ENCODE peak calls at places on chromosome 20, in eight cellular contexts. One of them, this sample, is unnamed.

GRCh38 chr20:13286600-13286999 is 65.5 kb downstream of the ISM1 start:
- DNase-seq in fibroblast of lung: no peak
- DNase-seq in upper lobe of right lung: peak
- DNase-seq in WERI-Rb-1: no peak
- DNase-seq in H1: no peak
- DNase-seq in breast epithelium: peak
- DNase-seq in B cell: no peak
- DNase-seq in K562: no peak
- DNase-seq in this sample: no peak

GRCh38 chr20:29497261-29497671 is 1760.2 kb upstream of the DEFB115 start:
- DNase-seq in upper lobe of right lung: peak
- DNase-seq in H1: no peak
- DNase-seq in WERI-Rb-1: peak
- DNase-seq in fibroblast of lung: no peak
- DNase-seq in B cell: no peak
- DNase-seq in K562: peak
- DNase-seq in breast epithelium: no peak
- DNase-seq in this sample: peak

GRCh38 chr20:48017992-48018391 is 232.7 kb upstream of the SULF2 start:
- DNase-seq in WERI-Rb-1: no peak
- DNase-seq in fibroblast of lung: no peak
- DNase-seq in upper lobe of right lung: no peak
- DNase-seq in breast epithelium: no peak
- DNase-seq in H1: no peak
- DNase-seq in K562: no peak
- DNase-seq in B cell: no peak
- DNase-seq in this sample: no peak

GRCh38 chr20:34922654-34923381 is 32.8 kb downstream of the GSS start:
- DNase-seq in H1: no peak
- DNase-seq in WERI-Rb-1: no peak
- DNase-seq in breast epithelium: peak
- DNase-seq in fibroblast of lung: peak
- DNase-seq in B cell: no peak
- DNase-seq in K562: no peak
- DNase-seq in upper lobe of right lung: no peak
- DNase-seq in this sample: no peak

GRCh38 chr20:34637245-34638185 is 39.4 kb downstream of the PIGU start:
- DNase-seq in WERI-Rb-1: no peak
- DNase-seq in breast epithelium: no peak
- DNase-seq in K562: no peak
- DNase-seq in upper lobe of right lung: no peak
- DNase-seq in B cell: no peak
- DNase-seq in fibroblast of lung: peak
- DNase-seq in H1: no peak
- DNase-seq in this sample: no peak

GRCh38 chr20:35885212-35885611 is 69.1 kb downstream of the SCAND1 start:
- DNase-seq in fibroblast of lung: no peak
- DNase-seq in WERI-Rb-1: no peak
- DNase-seq in upper lobe of right lung: no peak
- DNase-seq in H1: no peak
- DNase-seq in K562: no peak
- DNase-seq in B cell: no peak
- DNase-seq in breast epithelium: no peak
- DNase-seq in this sample: no peak

GRCh38 chr20:53345536-53346070 is 248.0 kb downstream of the ZNF217 start:
- DNase-seq in K562: no peak
- DNase-seq in fibroblast of lung: peak
- DNase-seq in B cell: no peak
- DNase-seq in H1: no peak
- DNase-seq in WERI-Rb-1: no peak
- DNase-seq in upper lobe of right lung: no peak
- DNase-seq in breast epithelium: no peak
- DNase-seq in this sample: no peak

GRCh38 chr20:15767636-15768369 is 805.4 kb downstream of the KIF16B start:
- DNase-seq in K562: no peak
- DNase-seq in B cell: no peak
- DNase-seq in breast epithelium: no peak
- DNase-seq in H1: no peak
- DNase-seq in WERI-Rb-1: no peak
- DNase-seq in fibroblast of lung: no peak
- DNase-seq in upper lobe of right lung: no peak
- DNase-seq in this sample: no peak

GRCh38 chr20:22312744-22313346 is 271.5 kb downstream of the FOXA2 start:
- DNase-seq in upper lobe of right lung: no peak
- DNase-seq in WERI-Rb-1: no peak
- DNase-seq in breast epithelium: no peak
- DNase-seq in fibroblast of lung: peak
- DNase-seq in H1: peak
- DNase-seq in K562: peak
- DNase-seq in B cell: no peak
- DNase-seq in this sample: peak

GRCh38 chr20:37389844-37390275 is 43.9 kb downstream of the SRC start:
- DNase-seq in fibroblast of lung: no peak
- DNase-seq in upper lobe of right lung: peak
- DNase-seq in H1: no peak
- DNase-seq in breast epithelium: no peak
- DNase-seq in K562: no peak
- DNase-seq in WERI-Rb-1: no peak
- DNase-seq in B cell: no peak
- DNase-seq in this sample: no peak

GRCh38 chr20:51900443-51900842 is 98.1 kb upstream of the SALL4 start:
- DNase-seq in fibroblast of lung: no peak
- DNase-seq in breast epithelium: no peak
- DNase-seq in H1: no peak
- DNase-seq in upper lobe of right lung: no peak
- DNase-seq in B cell: no peak
- DNase-seq in K562: no peak
- DNase-seq in WERI-Rb-1: no peak
- DNase-seq in this sample: no peak

GRCh38 chr20:53947501-53948195 is 122.7 kb downstream of the BCAS1 start:
- DNase-seq in H1: peak
- DNase-seq in K562: no peak
- DNase-seq in fibroblast of lung: no peak
- DNase-seq in upper lobe of right lung: no peak
- DNase-seq in B cell: no peak
- DNase-seq in breast epithelium: no peak
- DNase-seq in WERI-Rb-1: no peak
- DNase-seq in this sample: no peak

DNA sequence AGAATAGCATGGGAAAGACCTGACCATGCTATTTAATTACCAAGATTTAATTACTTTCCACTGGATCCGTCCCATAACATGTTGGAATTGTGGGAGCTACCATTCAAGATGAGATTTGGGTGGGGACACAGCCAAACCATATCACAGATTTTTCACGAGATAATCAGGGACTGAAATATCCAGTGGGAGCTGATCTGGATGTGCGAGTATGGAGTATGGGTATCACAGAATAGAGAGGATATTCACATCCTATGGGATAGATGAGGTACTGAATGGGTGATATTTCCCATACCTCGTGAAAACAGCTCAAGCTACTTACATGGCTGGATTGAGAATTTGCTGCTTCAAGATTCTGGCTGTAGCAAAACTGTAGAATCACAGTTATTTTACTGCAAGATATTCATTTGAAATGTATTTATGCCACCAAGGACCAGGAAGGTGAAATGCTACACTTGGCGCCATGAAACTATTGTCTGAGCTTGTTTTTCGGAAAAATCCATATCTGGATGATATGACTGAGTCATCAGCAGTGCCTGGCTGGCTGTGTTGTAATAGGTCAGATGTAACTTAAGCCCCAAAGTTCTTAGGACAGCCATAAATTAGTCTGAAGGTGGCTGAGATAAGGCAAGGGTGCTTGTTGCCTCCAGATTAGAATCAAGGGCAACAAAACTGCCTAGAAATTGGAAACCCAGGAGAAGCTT is 29.8 kb downstream of the KCNS1 start:
- DNase-seq in breast epithelium: no peak
- DNase-seq in B cell: no peak
- DNase-seq in K562: peak
- DNase-seq in fibroblast of lung: peak
- DNase-seq in H1: no peak
- DNase-seq in upper lobe of right lung: no peak
- DNase-seq in WERI-Rb-1: no peak
- DNase-seq in this sample: no peak
- TF ChIP-seq CTCF in breast epithelium: no peak
- TF ChIP-seq CTCF in B cell: no peak
- TF ChIP-seq CTCF in K562: no peak
- TF ChIP-seq CTCF in fibroblast of lung: no peak
- TF ChIP-seq CTCF in H1: no peak
- TF ChIP-seq CTCF in upper lobe of right lung: no peak
- TF ChIP-seq CTCF in WERI-Rb-1: no peak
- TF ChIP-seq CTCF in this sample: no peak

DNA sequence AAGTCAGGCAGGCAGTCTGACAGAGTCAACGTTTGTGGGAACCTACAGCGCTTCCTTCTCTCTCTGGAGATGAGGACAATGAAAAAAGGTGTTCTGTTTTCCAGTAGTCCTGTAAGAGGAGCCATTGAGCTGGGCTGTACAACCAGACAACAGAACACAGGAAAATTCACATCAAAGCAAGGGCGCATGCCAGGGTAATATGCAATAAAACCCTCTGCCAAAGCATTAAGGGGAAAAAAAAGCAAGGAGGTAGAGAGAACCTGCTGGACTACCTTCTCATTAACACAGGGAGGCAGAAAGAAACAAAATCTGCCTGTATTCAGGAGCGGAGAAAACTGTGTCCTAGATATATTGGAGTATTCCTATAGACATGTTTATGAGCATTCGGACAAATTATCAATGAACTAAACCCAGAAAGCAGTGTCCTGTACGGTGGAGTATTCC is 1.3 kb downstream of the RNF24 start:
- DNase-seq in K562: peak
- DNase-seq in B cell: peak
- DNase-seq in WERI-Rb-1: peak
- DNase-seq in upper lobe of right lung: no peak
- DNase-seq in breast epithelium: peak
- DNase-seq in H1: no peak
- DNase-seq in fibroblast of lung: peak
- DNase-seq in this sample: peak
- TF ChIP-seq CTCF in K562: peak
- TF ChIP-seq CTCF in B cell: peak
- TF ChIP-seq CTCF in WERI-Rb-1: peak
- TF ChIP-seq CTCF in upper lobe of right lung: peak
- TF ChIP-seq CTCF in breast epithelium: peak
- TF ChIP-seq CTCF in H1: no peak
- TF ChIP-seq CTCF in fibroblast of lung: peak
- TF ChIP-seq CTCF in this sample: peak

GRCh38 chr20:25503946-25504345 is 81.4 kb downstream of the NINL start:
- DNase-seq in WERI-Rb-1: no peak
- DNase-seq in H1: no peak
- DNase-seq in B cell: no peak
- DNase-seq in upper lobe of right lung: no peak
- DNase-seq in fibroblast of lung: no peak
- DNase-seq in breast epithelium: no peak
- DNase-seq in K562: no peak
- DNase-seq in this sample: no peak
- TF ChIP-seq CTCF in WERI-Rb-1: no peak
- TF ChIP-seq CTCF in H1: no peak
- TF ChIP-seq CTCF in B cell: no peak
- TF ChIP-seq CTCF in upper lobe of right lung: no peak
- TF ChIP-seq CTCF in fibroblast of lung: no peak
- TF ChIP-seq CTCF in breast epithelium: no peak
- TF ChIP-seq CTCF in K562: no peak
- TF ChIP-seq CTCF in this sample: no peak

DNA sequence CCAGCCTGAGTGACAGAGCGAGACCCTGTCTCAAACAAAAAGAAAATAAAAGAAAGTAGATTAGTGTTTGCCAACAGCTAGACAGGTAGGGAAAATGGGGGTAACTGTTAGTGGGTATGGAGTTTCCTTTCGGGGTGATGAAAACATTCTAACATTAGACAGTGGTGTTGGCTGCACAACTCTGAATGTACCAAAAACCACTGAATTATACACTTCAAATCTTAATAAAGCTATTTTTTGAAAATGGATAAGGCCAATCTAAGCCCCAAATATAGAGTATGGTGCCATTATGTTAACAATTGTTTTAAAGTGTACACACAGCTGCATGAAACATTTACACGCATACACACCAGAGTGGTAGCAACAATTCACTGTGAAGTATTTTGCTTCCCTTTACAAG is 57.0 kb downstream of the BMP7 start:
- DNase-seq in breast epithelium: no peak
- DNase-seq in K562: no peak
- DNase-seq in upper lobe of right lung: no peak
- DNase-seq in H1: no peak
- DNase-seq in fibroblast of lung: no peak
- DNase-seq in B cell: no peak
- DNase-seq in WERI-Rb-1: no peak
- DNase-seq in this sample: no peak
- TF ChIP-seq CTCF in breast epithelium: no peak
- TF ChIP-seq CTCF in K562: no peak
- TF ChIP-seq CTCF in upper lobe of right lung: no peak
- TF ChIP-seq CTCF in H1: no peak
- TF ChIP-seq CTCF in fibroblast of lung: no peak
- TF ChIP-seq CTCF in B cell: no peak
- TF ChIP-seq CTCF in WERI-Rb-1: no peak
- TF ChIP-seq CTCF in this sample: no peak

GRCh38 chr20:50648651-50649050 is 42.7 kb downstream of the RIPOR3 start:
- DNase-seq in B cell: no peak
- DNase-seq in K562: no peak
- DNase-seq in upper lobe of right lung: no peak
- DNase-seq in WERI-Rb-1: no peak
- DNase-seq in fibroblast of lung: no peak
- DNase-seq in H1: no peak
- DNase-seq in breast epithelium: no peak
- DNase-seq in this sample: no peak

GRCh38 chr20:50642288-50642803 is 49.0 kb downstream of the RIPOR3 start:
- DNase-seq in K562: peak
- DNase-seq in upper lobe of right lung: no peak
- DNase-seq in fibroblast of lung: no peak
- DNase-seq in WERI-Rb-1: peak
- DNase-seq in H1: no peak
- DNase-seq in breast epithelium: no peak
- DNase-seq in B cell: no peak
- DNase-seq in this sample: no peak

GRCh38 chr20:50645253-50646068 is 45.9 kb downstream of the RIPOR3 start:
- DNase-seq in fibroblast of lung: peak
- DNase-seq in H1: peak
- DNase-seq in WERI-Rb-1: peak
- DNase-seq in B cell: no peak
- DNase-seq in breast epithelium: peak
- DNase-seq in upper lobe of right lung: peak
- DNase-seq in K562: peak
- DNase-seq in this sample: no peak

GRCh38 chr20:50649587-50649986 is 41.8 kb downstream of the RIPOR3 start:
- DNase-seq in upper lobe of right lung: no peak
- DNase-seq in B cell: no peak
- DNase-seq in H1: no peak
- DNase-seq in breast epithelium: no peak
- DNase-seq in WERI-Rb-1: no peak
- DNase-seq in fibroblast of lung: no peak
- DNase-seq in K562: no peak
- DNase-seq in this sample: no peak

GRCh38 chr20:50646483-50646996 is 44.8 kb downstream of the RIPOR3 start:
- DNase-seq in K562: no peak
- DNase-seq in WERI-Rb-1: no peak
- DNase-seq in fibroblast of lung: peak
- DNase-seq in H1: no peak
- DNase-seq in B cell: no peak
- DNase-seq in upper lobe of right lung: no peak
- DNase-seq in breast epithelium: no peak
- DNase-seq in this sample: no peak
- TF ChIP-seq CTCF in K562: peak
- TF ChIP-seq CTCF in WERI-Rb-1: peak
- TF ChIP-seq CTCF in fibroblast of lung: peak
- TF ChIP-seq CTCF in H1: peak
- TF ChIP-seq CTCF in B cell: no peak
- TF ChIP-seq CTCF in upper lobe of right lung: peak
- TF ChIP-seq CTCF in breast epithelium: no peak
- TF ChIP-seq CTCF in this sample: no peak

This sample was measured in GM13977.